ENCODE peak calls at places on chromosomes 1 and 21, in eight cellular contexts. J, Q, L, E, C, Y, K and G are unnamed samples.

GRCh38 chr1:10398278-10398733 is 558 bp upstream of the PGD start:
- DNase-seq in J (no peak), Q (no peak), L (no peak), E (no peak), C (no peak), Y (no peak), K (no peak), G (no peak)

GRCh38 chr21:35239811-35240219 is 190.7 kb upstream of the RUNX1 start:
- DNase-seq in J (no peak), Q (no peak), L (no peak), E (peak; percentile 81), C (no peak), Y (no peak), K (no peak), G (peak; percentile 94)

GRCh38 chr1:43101061-43101460 is 71.0 kb downstream of the EBNA1BP2 start:
- DNase-seq in J (no peak), Q (no peak), L (no peak), E (no peak), C (no peak), Y (no peak), K (no peak), G (no peak)

GRCh38 chr1:227234998-227235405 is 83.3 kb downstream of the CDC42BPA start:
- DNase-seq in J (peak; percentile 73), Q (no peak), L (peak; percentile 60), E (peak; percentile 71), C (peak; percentile 45), Y (peak; percentile 79), K (peak; percentile 64), G (peak; percentile 26)

GRCh38 chr1:52239708-52240001 is 97.8 kb downstream of the ZFYVE9 start:
- DNase-seq in J (no peak), Q (no peak), L (no peak), E (no peak), C (peak; percentile 64), Y (no peak), K (no peak), G (no peak)

GRCh38 chr1:56525463-56526155 is 53.8 kb downstream of the PLPP3 start:
- DNase-seq in J (peak; percentile 63), Q (no peak), L (no peak), E (peak; percentile 56), C (peak; percentile 69), Y (no peak), K (peak; percentile 91), G (no peak)

GRCh38 chr1:207848234-207848633 is 62.7 kb downstream of the CD34 start:
- DNase-seq in J (peak; percentile 84), Q (peak; percentile 76), L (no peak), E (peak; percentile 95), C (no peak), Y (peak; percentile 82), K (peak; percentile 95), G (no peak)

GRCh38 chr1:15797614-15798390 is 9.6 kb downstream of the UQCRHL start:
- DNase-seq in J (peak; percentile 79), Q (no peak), L (no peak), E (no peak), C (no peak), Y (no peak), K (no peak), G (no peak)

GRCh38 chr1:155220566-155220965 is 12.1 kb downstream of the MTX1 start:
- DNase-seq in J (no peak), Q (no peak), L (no peak), E (no peak), C (no peak), Y (no peak), K (no peak), G (no peak)

GRCh38 chr1:21270086-21270689 is 20.1 kb downstream of the ECE1 start:
- DNase-seq in J (peak; percentile 30), Q (peak; percentile 93), L (peak; percentile 88), E (no peak), C (peak; percentile 78), Y (peak; percentile 87), K (peak; percentile 62), G (no peak)

GRCh38 chr1:162720996-162721395 is 69.5 kb upstream of the HSD17B7 start:
- DNase-seq in J (no peak), Q (no peak), L (no peak), E (no peak), C (no peak), Y (no peak), K (peak; percentile 72), G (no peak)

GRCh38 chr21:14591882-14592281 is 45.8 kb upstream of the SAMSN1 start:
- DNase-seq in J (no peak), Q (no peak), L (no peak), E (no peak), C (no peak), Y (peak; percentile 23), K (no peak), G (no peak)

GRCh38 chr1:216902669-216903388 is 179.6 kb upstream of the ESRRG start:
- DNase-seq in J (peak; percentile 29), Q (no peak), L (no peak), E (peak; percentile 82), C (no peak), Y (peak; percentile 52), K (peak; percentile 82), G (peak; percentile 79)

GRCh38 chr1:248055261-248055660 is 8.6 kb downstream of the OR2L3 start:
- DNase-seq in J (no peak), Q (no peak), L (no peak), E (no peak), C (no peak), Y (no peak), K (peak; percentile 3), G (no peak)

GRCh38 chr1:8370928-8371327 is 53.0 kb downstream of the SLC45A1 start:
- DNase-seq in J (no peak), Q (no peak), L (no peak), E (peak; percentile 97), C (no peak), Y (no peak), K (no peak), G (peak; percentile 94)

GRCh38 chr21:45615145-45615711 is 28.3 kb upstream of the PCBP3 start:
- DNase-seq in J (peak; percentile 42), Q (peak; percentile 84), L (no peak), E (no peak), C (peak; percentile 42), Y (peak; percentile 38), K (peak; percentile 44), G (peak; percentile 25)

GRCh38 chr1:159867322-159868064 is 5.0 kb upstream of the VSIG8 start:
- DNase-seq in J (no peak), Q (no peak), L (no peak), E (peak; percentile 99), C (peak; percentile 58), Y (peak; percentile 88), K (no peak), G (peak; percentile 83)

GRCh38 chr21:38952890-38953289 is 147.2 kb downstream of the ETS2 start:
- DNase-seq in J (no peak), Q (no peak), L (no peak), E (no peak), C (no peak), Y (no peak), K (no peak), G (no peak)

GRCh38 chr1:50973875-50974617 is 4.0 kb downstream of the CDKN2C start:
- DNase-seq in J (peak; percentile 1), Q (no peak), L (no peak), E (peak; percentile 39), C (no peak), Y (no peak), K (peak; percentile 59), G (peak; percentile 61)

GRCh38 chr1:51541313-51542050 is 22.4 kb upstream of the EPS15 start:
- DNase-seq in J (no peak), Q (no peak), L (no peak), E (no peak), C (no peak), Y (peak; percentile 67), K (peak; percentile 64), G (no peak)

GRCh38 chr1:47927165-47927564 is 70.0 kb downstream of the TRABD2B start:
- DNase-seq in J (no peak), Q (no peak), L (no peak), E (peak; percentile 90), C (no peak), Y (peak; percentile 51), K (peak; percentile 89), G (no peak)

GRCh38 chr1:163768581-163768980 is 446.8 kb downstream of the NUF2 start:
- DNase-seq in J (no peak), Q (no peak), L (no peak), E (no peak), C (no peak), Y (no peak), K (no peak), G (no peak)

GRCh38 chr1:151145158-151146071 is 1.0 kb downstream of the SEMA6C start:
- DNase-seq in J (no peak), Q (peak; percentile 36), L (peak; percentile 42), E (no peak), C (no peak), Y (no peak), K (no peak), G (peak; percentile 62)

GRCh38 chr1:235767795-235768194 is 98.9 kb downstream of the LYST start:
- DNase-seq in J (no peak), Q (no peak), L (no peak), E (no peak), C (peak; percentile 70), Y (no peak), K (no peak), G (no peak)

GRCh38 chr21:23725576-23725975 is 1881.7 kb downstream of the MRPL39 start:
- DNase-seq in J (no peak), Q (no peak), L (no peak), E (no peak), C (no peak), Y (peak; percentile 36), K (peak; percentile 3), G (peak; percentile 2)

GRCh38 chr21:45767071-45768006 is 123.8 kb downstream of the PCBP3 start:
- DNase-seq in J (no peak), Q (peak; percentile 28), L (no peak), E (no peak), C (no peak), Y (no peak), K (peak; percentile 26), G (no peak)

GRCh38 chr1:23216771-23217420 is 406 bp downstream of the HTR1D start:
- DNase-seq in J (no peak), Q (peak; percentile 35), L (peak; percentile 62), E (no peak), C (peak; percentile 31), Y (no peak), K (no peak), G (peak; percentile 18)

GRCh38 chr1:205241366-205242030 is 13.8 kb downstream of the TMCC2 start:
- DNase-seq in J (no peak), Q (no peak), L (no peak), E (no peak), C (no peak), Y (no peak), K (no peak), G (no peak)

GRCh38 chr1:56578963-56579875 is at the start of gene PLPP3:
- DNase-seq in J (peak; percentile 82), Q (peak; percentile 25), L (peak; percentile 73), E (peak; percentile 56), C (peak; percentile 85), Y (peak; percentile 87), K (peak; percentile 92), G (peak; percentile 61)